ENCODE peak calls at places on chromosomes 13 and 19, in five cellular contexts. O is A673, F is brain microvascular endothelial cell, Y is lower lobe of right lung, E is testis. D is an unnamed sample.

GRCh38 chr19:13819242-13819641 is 24.0 kb downstream of the ZSWIM4 start:
- DNase-seq in O (no peak), F (no peak), Y (no peak), E (no peak), D (no peak)

GRCh38 chr19:51131780-51132680 is 7.3 kb downstream of the SIGLEC9 start:
- DNase-seq in O (no peak), F (peak; percentile 79), Y (peak; percentile 77), E (peak; percentile 93), D (no peak)

GRCh38 chr19:44807652-44808462 is 1.0 kb upstream of the BCAM start:
- DNase-seq in O (no peak), F (peak; percentile 2), Y (peak; percentile 80), E (no peak), D (no peak)

GRCh38 chr19:34549833-34550232 is 68.3 kb downstream of the WTIP start:
- DNase-seq in O (no peak), F (no peak), Y (no peak), E (no peak), D (no peak)

GRCh38 chr13:110293037-110293436 is 13.9 kb downstream of the COL4A1 start:
- DNase-seq in O (no peak), F (no peak), Y (no peak), E (no peak), D (no peak)

GRCh38 chr19:35116085-35116801 is 620 bp downstream of the FXYD3 start:
- DNase-seq in O (no peak), F (no peak), Y (peak; percentile 78), E (no peak), D (no peak)

GRCh38 chr19:42412223-42412622 is 15.0 kb downstream of the LIPE start:
- DNase-seq in O (no peak), F (no peak), Y (peak; percentile 30), E (no peak), D (no peak)

GRCh38 chr19:3250675-3251074 is 26.2 kb downstream of the CELF5 start:
- DNase-seq in O (no peak), F (no peak), Y (no peak), E (no peak), D (peak; percentile 70)

GRCh38 chr13:25691654-25692053 is 319.9 kb downstream of the ATP8A2 start:
- DNase-seq in O (no peak), F (no peak), Y (no peak), E (no peak), D (no peak)

GRCh38 chr19:1244693-1245451 is 3.3 kb downstream of the ATP5F1D start:
- DNase-seq in O (no peak), F (no peak), Y (peak; percentile 89), E (peak; percentile 67), D (no peak)

GRCh38 chr13:19622189-19622588 is 11.3 kb upstream of the MPHOSPH8 start:
- DNase-seq in O (no peak), F (no peak), Y (no peak), E (no peak), D (no peak)

GRCh38 chr13:29924951-29925350 is 74.5 kb upstream of the UBL3 start:
- DNase-seq in O (no peak), F (no peak), Y (no peak), E (no peak), D (no peak)

GRCh38 chr19:23401086-23401485 is 5.8 kb upstream of the ZNF91 start:
- DNase-seq in O (no peak), F (no peak), Y (no peak), E (no peak), D (no peak)

GRCh38 chr13:78816154-78816553 is 157.2 kb upstream of the OBI1 start:
- DNase-seq in O (no peak), F (no peak), Y (no peak), E (no peak), D (no peak)

GRCh38 chr19:33005440-33005839 is 33.4 kb downstream of the FAAP24 start:
- DNase-seq in O (peak; percentile 66), F (no peak), Y (no peak), E (no peak), D (no peak)

GRCh38 chr19:3375221-3376088 is 9.1 kb downstream of the NFIC start:
- DNase-seq in O (no peak), F (no peak), Y (peak; percentile 72), E (peak; percentile 94), D (no peak)

GRCh38 chr13:100440756-100441421 is 147.7 kb downstream of the GGACT start:
- DNase-seq in O (no peak), F (no peak), Y (no peak), E (no peak), D (no peak)

GRCh38 chr13:103133551-103133950 is 67.3 kb upstream of the SLC10A2 start:
- DNase-seq in O (no peak), F (no peak), Y (no peak), E (no peak), D (no peak)

GRCh38 chr13:52010890-52011689 is at the start of gene ATP7B:
- DNase-seq in O (peak; percentile 24), F (no peak), Y (no peak), E (peak; percentile 36), D (no peak)

GRCh38 chr19:34155686-34156085 is 16.6 kb upstream of the LSM14A start:
- DNase-seq in O (no peak), F (peak; percentile 8), Y (no peak), E (no peak), D (no peak)

GRCh38 chr13:111626371-111627305 is 306.2 kb downstream of the TEX29 start:
- DNase-seq in O (no peak), F (no peak), Y (no peak), E (no peak), D (no peak)

GRCh38 chr19:29303035-29303706 is 90.2 kb upstream of the UQCRFS1 start:
- DNase-seq in O (no peak), F (no peak), Y (no peak), E (no peak), D (no peak)

GRCh38 chr13:113399755-113400149 is 35.8 kb upstream of the GRTP1 start:
- DNase-seq in O (no peak), F (no peak), Y (no peak), E (no peak), D (no peak)

GRCh38 chr19:42125536-42125935 is 6.7 kb downstream of the POU2F2 start:
- DNase-seq in O (no peak), F (no peak), Y (no peak), E (no peak), D (no peak)

GRCh38 chr13:25494708-25495411 is 123.1 kb downstream of the ATP8A2 start:
- DNase-seq in O (no peak), F (no peak), Y (no peak), E (no peak), D (peak; percentile 37)

GRCh38 chr13:46605089-46605488 is 52.1 kb downstream of the LRCH1 start:
- DNase-seq in O (no peak), F (no peak), Y (no peak), E (no peak), D (no peak)
- H3K27ac ChIP-seq in O (no peak overlapping the region), F (no peak overlapping the region), Y (peak overlapping the region; percentile 32), E (peak overlapping the region; percentile 54), D (no peak overlapping the region)

DNA sequence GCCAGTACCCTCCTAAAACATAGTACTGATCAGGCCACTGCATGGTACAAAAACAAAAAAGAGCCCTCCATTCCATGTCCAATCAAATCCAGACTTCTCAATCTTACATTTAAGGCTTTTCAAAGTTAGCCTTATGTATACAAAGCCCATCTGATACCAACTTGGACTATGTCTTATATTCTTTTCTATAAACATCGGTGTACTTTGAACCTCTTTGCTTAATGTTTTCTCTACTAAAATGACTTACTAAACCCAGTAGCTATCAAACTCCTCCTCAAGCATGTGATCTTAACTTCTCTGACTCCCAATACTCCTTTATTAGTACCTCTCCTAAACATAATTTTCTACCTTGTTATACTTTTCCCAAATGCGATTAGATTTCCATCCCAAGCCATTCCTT is 14.8 kb downstream of the TSC22D1 start:
- DNase-seq in O (no peak), F (no peak), Y (no peak), E (no peak), D (no peak)
- H3K27ac ChIP-seq in O (no peak overlapping the region), F (no peak overlapping the region), Y (no peak overlapping the region), E (no peak overlapping the region), D (no peak overlapping the region)

GRCh38 chr13:45194081-45194939 is 6.5 kb downstream of the KCTD4 start:
- DNase-seq in O (peak; percentile 58), F (peak; percentile 43), Y (no peak), E (peak; percentile 50), D (no peak)
- H3K27ac ChIP-seq in O (no peak overlapping the region), F (no peak overlapping the region), Y (no peak overlapping the region), E (no peak overlapping the region), D (no peak overlapping the region)

GRCh38 chr13:40221460-40222201 is 444.8 kb downstream of the FOXO1 start:
- DNase-seq in O (peak; percentile 18), F (peak; percentile 79), Y (no peak), E (peak; percentile 23), D (no peak)

GRCh38 chr13:40217675-40218074 is 448.8 kb downstream of the FOXO1 start:
- DNase-seq in O (no peak), F (no peak), Y (no peak), E (no peak), D (no peak)

GRCh38 chr13:40220299-40220935 is 446.0 kb downstream of the FOXO1 start:
- DNase-seq in O (no peak), F (peak; percentile 59), Y (no peak), E (no peak), D (no peak)

GRCh38 chr13:40215747-40216146 is 450.7 kb downstream of the FOXO1 start:
- DNase-seq in O (no peak), F (no peak), Y (no peak), E (no peak), D (no peak)

DNA sequence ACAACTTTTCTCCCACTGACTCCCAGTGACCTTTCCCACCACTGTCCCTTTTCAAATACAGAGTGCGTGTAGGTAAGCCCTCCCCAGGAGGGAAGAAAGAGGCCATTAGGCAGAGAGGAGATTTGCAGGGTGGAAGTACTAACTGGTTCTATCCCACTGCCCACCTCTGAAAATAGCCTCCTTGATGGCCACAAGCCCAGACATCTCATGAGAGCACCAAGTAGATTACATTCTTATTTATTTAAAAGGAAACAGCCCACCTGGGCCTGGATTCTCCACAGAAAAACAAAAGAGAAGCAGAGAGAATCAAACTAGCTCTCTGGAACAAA is 445.3 kb downstream of the FOXO1 start:
- DNase-seq in O (no peak), F (no peak), Y (no peak), E (no peak), D (no peak)
- H3K27ac ChIP-seq in O (no peak overlapping the region), F (peak overlapping the region; percentile 42), Y (peak overlapping the region; percentile 70), E (peak overlapping the region; percentile 62), D (no peak overlapping the region)

GRCh38 chr19:17450264-17451075 is 2.0 kb upstream of the TMEM221 start:
- DNase-seq in O (no peak), F (no peak), Y (no peak), E (no peak), D (no peak)
- H3K27ac ChIP-seq in O (no peak overlapping the region), F (no peak overlapping the region), Y (no peak overlapping the region), E (no peak overlapping the region), D (no peak overlapping the region)